ENCODE peak calls at places on chromosomes 7 and 10, in eight cellular contexts. T is EL; S is cardiac fibroblast; E is stimulated activated CD4-positive, alpha-beta T cell treated with anti-CD3 and anti-CD28 coated beads, Interleukin-12 subunit alpha, Interleukin-12 subunit beta, amount 100 ng/mL, for 4 hours; H is head of caudate nucleus; O is KBM-7; N is AG09309; Q is dorsolateral prefrontal cortex. R is an unnamed sample.

GRCh38 chr10:69324583-69324982 is 46.3 kb downstream of the HK1 start:
- DNase-seq in N (no peak), H (no peak), Q (no peak), E (no peak), O (no peak), T (no peak), S (no peak), R (no peak)

GRCh38 chr7:17325364-17325763 is 26.9 kb downstream of the AHR start:
- DNase-seq in O (no peak), T (peak; percentile 60), E (no peak), S (peak; percentile 45), N (no peak), H (no peak), Q (no peak), R (no peak)

GRCh38 chr10:3365630-3366029 is 193.0 kb upstream of the PITRM1 start:
- DNase-seq in Q (no peak), E (no peak), O (no peak), T (no peak), S (peak; percentile 54), H (no peak), N (no peak), R (no peak)

GRCh38 chr7:105298439-105298894 is 90.3 kb downstream of the SRPK2 start:
- DNase-seq in H (no peak), S (no peak), O (no peak), Q (no peak), E (no peak), N (no peak), T (no peak), R (no peak)

GRCh38 chr7:36870625-36871354 is 146.5 kb upstream of the AOAH start:
- DNase-seq in T (no peak), E (no peak), Q (no peak), O (no peak), N (no peak), S (no peak), H (no peak), R (no peak)

GRCh38 chr10:102741848-102742247 is 1.9 kb upstream of the WBP1L start:
- DNase-seq in S (no peak), H (no peak), E (no peak), Q (no peak), T (no peak), O (no peak), N (no peak), R (no peak)

GRCh38 chr7:127937066-127937680 is 94.1 kb downstream of the LRRC4 start:
- DNase-seq in H (no peak), E (no peak), N (no peak), Q (no peak), O (no peak), T (no peak), S (no peak), R (no peak)

GRCh38 chr7:36723951-36724664 is at the start of gene AOAH:
- DNase-seq in E (peak; percentile 33), O (peak; percentile 79), Q (no peak), T (no peak), H (no peak), N (no peak), S (no peak), R (no peak)

GRCh38 chr10:78464856-78465221 is 431.2 kb downstream of the RPS24 start:
- DNase-seq in T (no peak), E (no peak), Q (no peak), O (no peak), H (no peak), S (no peak), N (no peak), R (peak; percentile 65)

GRCh38 chr7:18037609-18038008 is 10.0 kb upstream of the PRPS1L1 start:
- DNase-seq in S (no peak), T (no peak), Q (no peak), N (no peak), O (no peak), H (no peak), E (no peak), R (no peak)

GRCh38 chr7:18689535-18689934 is 194.0 kb downstream of the HDAC9 start:
- DNase-seq in O (no peak), E (no peak), Q (no peak), S (no peak), H (no peak), N (no peak), T (no peak), R (no peak)

GRCh38 chr7:30163231-30163894 is 28.6 kb downstream of the MTURN start:
- DNase-seq in E (no peak), S (no peak), T (no peak), Q (peak; percentile 58), N (no peak), H (peak; percentile 63), O (peak; percentile 96), R (no peak)

GRCh38 chr7:2937701-2938513 is 93.8 kb upstream of the GNA12 start:
- DNase-seq in E (no peak), O (no peak), H (no peak), N (no peak), Q (no peak), T (no peak), S (no peak), R (no peak)

GRCh38 chr10:7789390-7789789 is 1.4 kb downstream of the ATP5F1C start:
- DNase-seq in H (no peak), Q (no peak), N (no peak), O (no peak), T (peak; percentile 67), S (peak; percentile 36), E (no peak), R (no peak)

GRCh38 chr7:148702876-148703670 is 4.4 kb downstream of the CUL1 start:
- DNase-seq in S (peak; percentile 14), Q (no peak), T (no peak), O (no peak), H (no peak), N (no peak), E (no peak), R (no peak)

GRCh38 chr7:105336009-105336408 is 52.7 kb downstream of the SRPK2 start:
- DNase-seq in S (peak; percentile 41), N (no peak), E (no peak), T (no peak), O (peak; percentile 27), Q (no peak), H (no peak), R (no peak)

GRCh38 chr10:112957589-112958202 is 7.6 kb downstream of the TCF7L2 start:
- DNase-seq in O (no peak), N (no peak), H (no peak), E (no peak), Q (no peak), S (no peak), T (peak; percentile 20), R (no peak)

GRCh38 chr10:120077707-120078492 is 185.4 kb downstream of the SEC23IP start:
- DNase-seq in N (no peak), S (no peak), Q (no peak), O (no peak), H (no peak), E (no peak), T (no peak), R (no peak)

GRCh38 chr7:26162431-26162830 is 10.4 kb downstream of the NFE2L3 start:
- DNase-seq in T (no peak), Q (no peak), H (no peak), O (no peak), N (no peak), S (no peak), E (no peak), R (no peak)

GRCh38 chr10:113290137-113290536 is 262.7 kb upstream of the HABP2 start:
- DNase-seq in N (no peak), T (no peak), Q (no peak), H (no peak), E (no peak), S (no peak), O (no peak), R (no peak)

GRCh38 chr10:74882427-74882826 is 56.0 kb downstream of the KAT6B start:
- DNase-seq in O (no peak), N (no peak), E (no peak), Q (no peak), H (no peak), S (peak; percentile 44), T (no peak), R (no peak)

GRCh38 chr7:100157334-100158228 is 942 bp downstream of the TRAPPC14 start:
- DNase-seq in N (no peak), H (no peak), Q (no peak), E (no peak), S (peak; percentile 78), T (peak; percentile 69), O (no peak), R (no peak)

R was measured in neural crest cell.